ENCODE peak calls at places on chromosomes 2 and 18, in seven cellular contexts. N, Y, L, K, Z, F and G are unnamed samples.

GRCh38 chr18:11411021-11411420 is 198.4 kb upstream of the SLC35G4 start:
- DNase-seq in Z (no peak), K (no peak), Y (no peak), F (no peak), L (peak), N (no peak), G (no peak)

GRCh38 chr18:62611395-62612241 is 88.8 kb downstream of the ZCCHC2 start:
- DNase-seq in Y (no peak), Z (no peak), K (no peak), L (no peak), N (peak), F (no peak), G (no peak)

GRCh38 chr2:199019898-199020507 is 437.7 kb downstream of the SATB2 start:
- DNase-seq in Z (no peak), F (no peak), Y (no peak), L (peak), N (no peak), K (no peak), G (no peak)

GRCh38 chr2:72765997-72766609 is 59.7 kb downstream of the EXOC6B start:
- DNase-seq in F (no peak), K (no peak), Z (no peak), L (no peak), Y (no peak), N (no peak), G (no peak)

GRCh38 chr18:54558609-54559585 is 32.1 kb upstream of the DYNAP start:
- DNase-seq in F (no peak), L (peak), Z (no peak), Y (no peak), N (no peak), K (no peak), G (no peak)

GRCh38 chr2:239110595-239111048 is 262.7 kb downstream of the TWIST2 start:
- DNase-seq in Y (no peak), N (peak), K (no peak), L (peak), F (no peak), Z (no peak), G (no peak)

GRCh38 chr2:24304098-24304497 is 56.2 kb downstream of the ITSN2 start:
- DNase-seq in Z (peak), F (peak), Y (no peak), K (peak), L (peak), N (peak), G (no peak)

GRCh38 chr2:209638346-209638745 is 133.3 kb upstream of the UNC80 start:
- DNase-seq in N (no peak), L (peak), K (no peak), Y (no peak), Z (no peak), F (no peak), G (no peak)

GRCh38 chr18:3611313-3612038 is 161.5 kb downstream of the TGIF1 start:
- DNase-seq in F (no peak), Y (no peak), N (no peak), Z (no peak), L (peak), K (peak), G (no peak)

GRCh38 chr2:98944786-98945185 is 8.8 kb upstream of the CRACDL start:
- DNase-seq in L (peak), Z (no peak), N (no peak), F (no peak), K (no peak), Y (no peak), G (no peak)

GRCh38 chr2:165720526-165720925 is 73.5 kb downstream of the GALNT3 start:
- DNase-seq in Z (no peak), Y (no peak), F (no peak), N (no peak), L (peak), K (no peak), G (no peak)

GRCh38 chr2:191565647-191566198 is 112.2 kb upstream of the NABP1 start:
- DNase-seq in N (no peak), Y (no peak), F (no peak), K (peak), Z (no peak), L (no peak), G (no peak)

GRCh38 chr2:82487354-82487753 is 1971.7 kb downstream of the SUCLG1 start:
- DNase-seq in K (no peak), Z (no peak), Y (no peak), F (no peak), N (no peak), L (no peak), G (no peak)

GRCh38 chr2:127700527-127701192 is 637 bp upstream of the SFT2D3 start:
- DNase-seq in N (no peak), L (no peak), Z (peak), K (peak), Y (peak), F (peak), G (peak)

GRCh38 chr18:75475228-75475627 is 47.7 kb upstream of the SMIM21 start:
- DNase-seq in F (no peak), N (no peak), Z (no peak), Y (no peak), K (no peak), L (peak), G (no peak)

GRCh38 chr2:163155279-163155883 is 316.8 kb upstream of the KCNH7 start:
- DNase-seq in N (no peak), F (no peak), K (no peak), Y (no peak), L (peak), Z (no peak), G (peak)

GRCh38 chr2:39937621-39938020 is 158.6 kb upstream of the THUMPD2 start:
- DNase-seq in K (no peak), N (no peak), Z (no peak), Y (no peak), F (no peak), L (no peak), G (no peak)

GRCh38 chr2:207133493-207133861 is 32.3 kb downstream of the KLF7 start:
- DNase-seq in Y (no peak), F (no peak), L (no peak), K (no peak), Z (no peak), N (peak), G (no peak)

GRCh38 chr2:51795248-51795888 is 763.4 kb upstream of the NRXN1 start:
- DNase-seq in K (no peak), N (no peak), L (no peak), Z (no peak), F (no peak), Y (no peak), G (peak)

GRCh38 chr2:239715606-239716005 is 309.5 kb downstream of the NDUFA10 start:
- DNase-seq in L (no peak), K (no peak), F (peak), Y (no peak), N (no peak), Z (no peak), G (no peak)

GRCh38 chr2:203261326-203262159 is 22.7 kb downstream of the CYP20A1 start:
- DNase-seq in L (no peak), F (no peak), Y (no peak), N (no peak), Z (no peak), K (no peak), G (no peak)

GRCh38 chr2:119696005-119696404 is 17.0 kb downstream of the TMEM177 start:
- DNase-seq in Z (no peak), F (no peak), N (no peak), L (no peak), Y (no peak), K (no peak), G (no peak)

GRCh38 chr2:61753512-61753911 is 100.3 kb downstream of the FAM161A start:
- DNase-seq in F (no peak), N (no peak), Y (no peak), Z (no peak), L (no peak), K (no peak), G (no peak)

GRCh38 chr18:24246143-24246542 is 107.3 kb downstream of the CABYR start:
- DNase-seq in K (no peak), Z (no peak), Y (no peak), N (no peak), F (no peak), L (no peak), G (peak)

GRCh38 chr18:6979954-6980353 is 137.6 kb downstream of the LAMA1 start:
- DNase-seq in F (no peak), L (no peak), N (no peak), K (no peak), Z (no peak), Y (no peak), G (no peak)

GRCh38 chr2:14072338-14072737 is 560.2 kb upstream of the LRATD1 start:
- DNase-seq in F (no peak), L (no peak), Y (no peak), Z (no peak), K (no peak), N (no peak), G (no peak)

GRCh38 chr2:194822097-194822496 is 834.9 kb upstream of the SLC39A10 start:
- DNase-seq in L (no peak), F (no peak), K (no peak), Z (no peak), Y (no peak), N (no peak), G (no peak)

GRCh38 chr2:151043484-151043883 is 218.2 kb downstream of the RBM43 start:
- DNase-seq in Y (no peak), Z (no peak), K (no peak), N (no peak), L (peak), F (no peak), G (no peak)

DNA sequence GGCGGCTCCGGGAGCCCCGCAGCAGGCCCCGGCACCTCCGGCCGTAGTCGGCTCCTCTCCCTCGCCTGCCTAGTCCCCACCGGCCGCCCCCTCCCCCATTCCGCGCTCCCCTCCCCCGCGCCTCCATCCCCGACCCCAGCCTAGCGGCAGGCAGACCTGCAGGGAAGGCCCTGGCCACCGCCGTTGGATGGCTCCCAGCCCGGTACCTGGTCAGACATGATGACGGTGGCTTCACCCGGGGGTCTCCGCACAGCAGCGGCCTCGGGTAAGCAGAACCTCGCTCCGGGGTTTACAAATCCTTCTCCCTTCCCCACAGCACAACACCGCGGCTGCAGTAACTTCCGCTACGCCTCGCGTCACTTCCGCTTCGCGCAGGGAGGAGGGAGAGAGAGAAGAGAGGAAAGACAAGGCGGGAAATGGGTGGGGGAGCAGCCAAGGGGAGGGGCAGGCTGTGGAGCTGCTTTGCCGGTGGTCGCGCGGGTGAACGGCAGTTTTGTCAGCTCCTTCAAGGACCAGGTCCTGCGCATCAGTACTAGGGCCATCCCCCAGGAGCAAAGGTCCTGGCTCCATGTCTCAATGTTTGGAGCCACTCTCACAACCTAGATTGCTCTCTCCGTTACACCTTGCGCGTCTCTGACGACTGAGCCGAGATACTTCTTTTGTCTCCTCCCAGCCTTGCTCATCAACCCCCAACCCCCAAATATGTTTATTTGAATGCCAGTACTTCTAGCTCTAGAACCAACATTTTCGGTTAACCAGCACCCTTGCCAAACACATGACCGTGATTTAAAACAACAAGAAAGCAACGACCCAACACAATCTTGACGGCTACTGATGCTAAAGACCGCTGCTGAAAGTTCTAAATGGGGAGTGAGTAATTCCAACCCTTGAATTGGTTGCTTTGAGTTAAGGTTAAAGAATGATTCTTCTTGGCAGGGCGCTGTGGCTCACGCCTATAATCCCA is at the start of gene SUMO1:
- DNase-seq in N (peak), L (peak), F (peak), Z (peak), Y (peak), K (peak), G (peak)
- TF ChIP-seq POLR2A in N (peak), L (no peak), F (peak), Z (peak), Y (peak), K (peak), G (peak)

DNA sequence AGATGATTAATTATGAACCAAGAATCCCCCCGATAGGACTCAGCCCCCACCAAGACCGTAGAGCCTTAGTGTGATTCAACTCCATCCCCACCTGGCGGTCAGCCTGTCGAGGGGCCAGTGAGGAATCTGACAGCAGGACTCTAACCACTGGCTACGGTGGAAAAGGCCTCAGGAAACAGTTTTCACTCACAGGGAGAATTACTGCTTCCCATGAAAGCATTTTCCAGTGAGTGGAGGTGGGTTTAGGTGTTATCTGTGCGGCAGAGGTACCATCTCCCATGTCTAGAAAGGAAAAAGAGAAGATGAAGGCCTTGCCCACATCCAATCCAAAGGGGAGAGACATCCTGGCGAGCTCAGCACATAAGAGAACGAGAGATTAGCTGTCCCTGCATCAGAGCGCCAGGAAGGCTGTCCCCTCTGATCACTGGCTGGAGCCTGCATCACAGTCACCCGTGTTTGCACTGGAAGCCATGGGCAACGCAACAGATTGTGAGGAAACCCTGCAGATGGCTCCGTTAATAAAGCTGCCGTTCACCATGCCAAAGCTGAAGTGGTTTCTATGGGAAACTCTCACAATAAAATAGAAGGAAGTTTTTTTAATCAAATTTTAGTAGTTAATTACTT is 22.3 kb downstream of the COX7A2L start:
- DNase-seq in L (no peak), N (no peak), F (no peak), Y (no peak), K (no peak), Z (no peak), G (no peak)
- TF ChIP-seq POLR2A in L (no peak), N (no peak), F (no peak), Y (no peak), K (no peak), Z (no peak), G (no peak)

DNA sequence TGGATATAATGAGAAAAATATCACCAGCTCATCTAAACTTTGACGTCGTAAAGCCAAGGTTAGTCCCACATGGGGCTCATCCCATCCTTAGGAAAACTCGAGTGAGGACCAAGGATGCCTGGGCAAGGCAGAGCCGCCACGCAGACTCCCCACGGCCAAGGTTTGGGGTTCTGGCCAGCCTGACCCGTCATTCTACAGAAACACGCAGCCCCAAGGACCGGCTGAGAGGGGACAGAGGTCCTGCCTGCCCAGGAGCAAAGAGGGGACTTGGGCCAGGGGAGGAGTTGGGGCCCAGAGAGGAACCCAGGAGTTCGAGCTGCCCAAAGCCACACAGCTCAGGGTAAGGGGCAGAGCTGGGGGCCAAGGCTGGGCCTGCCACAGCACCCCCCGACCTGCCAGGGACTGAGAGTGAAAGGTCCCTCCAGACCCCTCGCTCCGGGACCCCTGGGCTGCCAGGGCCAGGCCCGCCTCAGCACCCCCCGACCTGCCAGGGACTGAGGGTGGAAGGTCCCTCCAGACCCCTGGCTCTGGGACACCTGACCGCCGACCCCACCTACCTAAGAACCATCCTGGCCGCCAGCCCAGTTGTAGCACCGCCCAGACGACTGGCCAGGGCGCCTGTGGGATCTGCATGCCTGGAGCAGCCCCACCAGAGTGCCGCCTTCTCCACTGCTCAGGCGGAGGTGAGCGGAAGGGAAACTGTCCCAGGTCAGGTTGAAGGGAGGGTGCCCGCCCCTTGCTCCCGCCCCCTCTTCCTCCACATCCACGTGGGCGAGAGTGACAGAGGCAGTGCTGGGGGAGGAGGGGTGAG is at the start of gene PDCD1:
- DNase-seq in Y (no peak), Z (peak), L (no peak), F (peak), N (peak), K (peak), G (peak)
- TF ChIP-seq POLR2A in Y (peak), Z (no peak), L (no peak), F (no peak), N (no peak), K (no peak), G (peak)

GRCh38 chr2:135742307-135742838 is 718 bp downstream of the UBXN4 start:
- DNase-seq in Y (no peak), K (peak), N (no peak), Z (peak), F (no peak), L (peak), G (peak)

GRCh38 chr2:135745545-135745944 is 3.9 kb downstream of the UBXN4 start:
- DNase-seq in N (no peak), L (peak), Y (no peak), Z (no peak), F (no peak), K (no peak), G (no peak)

GRCh38 chr2:135741395-135742306 is at the start of gene UBXN4:
- DNase-seq in K (peak), F (peak), Z (peak), L (peak), Y (peak), N (peak), G (peak)

GRCh38 chr2:135743860-135744259 is 2.2 kb downstream of the UBXN4 start:
- DNase-seq in Z (no peak), K (no peak), L (peak), Y (no peak), F (no peak), N (no peak), G (no peak)

DNA sequence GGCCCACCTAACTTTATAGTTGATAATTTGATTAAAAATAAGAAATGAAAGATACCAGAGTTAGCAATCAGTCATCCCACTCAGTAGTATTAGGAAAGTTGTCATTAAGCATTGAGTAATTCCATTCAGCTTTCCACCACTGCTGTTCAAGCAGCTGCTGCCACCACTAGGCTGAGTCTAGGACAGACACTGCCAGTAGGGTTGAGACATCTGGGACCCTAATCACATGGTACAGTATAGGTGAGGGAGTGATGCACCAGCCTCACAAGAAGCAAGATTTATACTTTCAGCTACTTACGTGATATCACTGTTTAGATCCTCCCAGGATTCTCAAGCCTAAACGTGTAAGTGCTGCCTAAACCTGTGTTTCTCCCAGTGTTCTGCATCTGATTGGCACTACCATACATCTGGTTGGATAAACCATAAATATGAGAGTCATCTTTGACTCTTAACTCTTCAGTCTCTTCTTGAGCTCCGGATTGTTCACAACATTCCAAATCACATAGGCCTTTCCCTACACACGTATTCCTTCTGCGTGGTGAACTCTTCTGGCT is 3.2 kb downstream of the UBXN4 start:
- DNase-seq in Y (no peak), Z (no peak), F (no peak), L (peak), K (no peak), N (no peak), G (peak)
- TF ChIP-seq POLR2A in Y (no peak), Z (no peak), F (no peak), L (no peak), K (no peak), N (no peak), G (no peak)